ENCODE peak calls at places on chromosomes 6 and 20, in ten cellular contexts. Q is PC-9; A is activated T-cell treated with anti-CD3 and anti-CD28 coated beads for 1 hour; E is stimulated activated CD8-positive, alpha-beta memory T cell treated with anti-CD3 and anti-CD28 coated beads, Interleukin-15, amount 100 ng/mL, for 24 hours; W is NCI-H748 treated with DMSO at 0.1 percent for 48 hours; I is adipocyte; T is C1 segment of cervical spinal cord; Z is H1; R is astrocyte of the spinal cord; M is IMR-90. L is an unnamed sample.

GRCh38 chr20:49872056-49872455 is 43.3 kb downstream of the SPATA2 start:
- DNase-seq in Q (peak; percentile 72), A (no peak), E (no peak), W (no peak), I (no peak), T (no peak), Z (no peak), R (no peak), M (no peak), L (no peak)

GRCh38 chr6:170135821-170136471 is 154.9 kb downstream of the DLL1 start:
- DNase-seq in Q (no peak), A (no peak), E (no peak), W (no peak), I (no peak), T (no peak), Z (no peak), R (no peak), M (no peak), L (no peak)

GRCh38 chr6:38987503-38987902 is 61.1 kb upstream of the GLP1R start:
- DNase-seq in Q (no peak), A (no peak), E (no peak), W (no peak), I (no peak), T (no peak), Z (no peak), R (no peak), M (no peak), L (no peak)

GRCh38 chr6:167733740-167734661 is 92.7 kb upstream of the AFDN start:
- DNase-seq in Q (no peak), A (no peak), E (no peak), W (no peak), I (no peak), T (no peak), Z (no peak), R (peak; percentile 71), M (no peak), L (no peak)

GRCh38 chr6:42190784-42191183 is 4.0 kb downstream of the GUCA1B start:
- DNase-seq in Q (no peak), A (no peak), E (no peak), W (no peak), I (peak; percentile 25), T (no peak), Z (no peak), R (peak; percentile 56), M (peak; percentile 92), L (no peak)

GRCh38 chr6:157097255-157097936 is 225.9 kb downstream of the TMEM242 start:
- DNase-seq in Q (no peak), A (no peak), E (no peak), W (no peak), I (no peak), T (no peak), Z (no peak), R (no peak), M (no peak), L (no peak)

GRCh38 chr6:3776881-3777507 is 25.5 kb upstream of the PXDC1 start:
- DNase-seq in Q (no peak), A (no peak), E (no peak), W (no peak), I (no peak), T (no peak), Z (no peak), R (no peak), M (no peak), L (no peak)

GRCh38 chr6:17932362-17932852 is 55.0 kb downstream of the KIF13A start:
- DNase-seq in Q (peak; percentile 90), A (no peak), E (no peak), W (no peak), I (peak; percentile 80), T (no peak), Z (no peak), R (peak; percentile 80), M (peak; percentile 85), L (no peak)

GRCh38 chr6:40362859-40363258 is 224.3 kb downstream of the LRFN2 start:
- DNase-seq in Q (no peak), A (no peak), E (no peak), W (no peak), I (no peak), T (no peak), Z (no peak), R (no peak), M (no peak), L (no peak)

GRCh38 chr6:12014027-12014872 is 2.1 kb downstream of the HIVEP1 start:
- DNase-seq in Q (peak; percentile 96), A (no peak), E (no peak), W (no peak), I (peak; percentile 64), T (no peak), Z (no peak), R (peak; percentile 83), M (peak; percentile 90), L (no peak)

GRCh38 chr6:110528051-110528929 is 51.9 kb upstream of the SLC22A16 start:
- DNase-seq in Q (peak; percentile 96), A (peak; percentile 18), E (no peak), W (peak; percentile 77), I (peak; percentile 91), T (no peak), Z (no peak), R (peak; percentile 92), M (peak; percentile 88), L (peak; percentile 30)

GRCh38 chr20:8969062-8969694 is 99.7 kb upstream of the PLCB4 start:
- DNase-seq in Q (no peak), A (no peak), E (no peak), W (no peak), I (no peak), T (no peak), Z (no peak), R (no peak), M (no peak), L (no peak)

GRCh38 chr6:162389353-162390085 is 338.0 kb downstream of the PRKN start:
- DNase-seq in Q (no peak), A (no peak), E (no peak), W (no peak), I (no peak), T (no peak), Z (no peak), R (no peak), M (no peak), L (no peak)

GRCh38 chr6:53926505-53926904 is 131.7 kb downstream of the LRRC1 start:
- DNase-seq in Q (peak; percentile 88), A (no peak), E (no peak), W (no peak), I (peak; percentile 21), T (no peak), Z (no peak), R (peak; percentile 54), M (peak; percentile 40), L (no peak)

GRCh38 chr6:154668156-154668555 is 65.1 kb upstream of the SCAF8 start:
- DNase-seq in Q (no peak), A (no peak), E (no peak), W (no peak), I (no peak), T (no peak), Z (no peak), R (no peak), M (no peak), L (no peak)

GRCh38 chr20:47704746-47705496 is 80.4 kb downstream of the SULF2 start:
- DNase-seq in Q (no peak), A (no peak), E (no peak), W (no peak), I (no peak), T (no peak), Z (no peak), R (no peak), M (no peak), L (no peak)

GRCh38 chr6:32116674-32117073 is 7.5 kb upstream of the TNXB start:
- DNase-seq in Q (no peak), A (no peak), E (no peak), W (no peak), I (peak; percentile 45), T (no peak), Z (no peak), R (no peak), M (no peak), L (no peak)

GRCh38 chr6:44498436-44498835 is 110.9 kb downstream of the CDC5L start:
- DNase-seq in Q (no peak), A (no peak), E (no peak), W (no peak), I (no peak), T (no peak), Z (no peak), R (no peak), M (no peak), L (no peak)

GRCh38 chr6:56923565-56923964 is 31.3 kb upstream of the BEND6 start:
- DNase-seq in Q (no peak), A (no peak), E (no peak), W (no peak), I (no peak), T (no peak), Z (no peak), R (no peak), M (no peak), L (no peak)

GRCh38 chr6:31158863-31159855 is 770 bp downstream of the TCF19 start:
- DNase-seq in Q (peak; percentile 40), A (no peak), E (no peak), W (peak; percentile 11), I (peak; percentile 20), T (no peak), Z (no peak), R (no peak), M (no peak), L (no peak)

GRCh38 chr6:131995924-131996323 is 44.8 kb upstream of the CCN2 start:
- DNase-seq in Q (peak; percentile 61), A (no peak), E (no peak), W (no peak), I (peak; percentile 79), T (no peak), Z (no peak), R (peak; percentile 82), M (peak; percentile 94), L (no peak)

GRCh38 chr6:40308533-40309306 is 278.4 kb downstream of the LRFN2 start:
- DNase-seq in Q (no peak), A (peak; percentile 34), E (peak; percentile 31), W (peak; percentile 66), I (peak; percentile 74), T (peak; percentile 30), Z (peak; percentile 29), R (peak; percentile 5), M (peak; percentile 26), L (peak; percentile 65)

GRCh38 chr20:52654552-52654951 is 317.6 kb upstream of the TSHZ2 start:
- DNase-seq in Q (peak; percentile 5), A (no peak), E (no peak), W (no peak), I (no peak), T (no peak), Z (no peak), R (no peak), M (no peak), L (no peak)

GRCh38 chr20:45012682-45013302 is 46.5 kb downstream of the STK4 start:
- DNase-seq in Q (peak; percentile 76), A (no peak), E (no peak), W (no peak), I (peak; percentile 58), T (no peak), Z (no peak), R (peak; percentile 51), M (peak; percentile 57), L (no peak)